ENCODE peak calls at places on chromosomes 7 and 10, in five cellular contexts. One of them, this sample, is unnamed.

GRCh38 chr7:157675427-157675930 is 338.7 kb downstream of the DNAJB6 start:
- DNase-seq in tibial artery: no peak
- DNase-seq in astrocyte: no peak
- DNase-seq in iris pigment epithelial cell: no peak
- DNase-seq in AML-193: no peak
- DNase-seq in this sample: peak

GRCh38 chr7:901388-902154 is 25.2 kb downstream of the GET4 start:
- DNase-seq in tibial artery: peak
- DNase-seq in astrocyte: peak
- DNase-seq in iris pigment epithelial cell: peak
- DNase-seq in AML-193: no peak
- DNase-seq in this sample: no peak

GRCh38 chr10:75358835-75359421 is 42.6 kb downstream of the ZNF503 start:
- DNase-seq in tibial artery: no peak
- DNase-seq in astrocyte: peak
- DNase-seq in iris pigment epithelial cell: peak
- DNase-seq in AML-193: no peak
- DNase-seq in this sample: no peak

GRCh38 chr7:130951303-130951975 is 217.4 kb upstream of the KLF14 start:
- DNase-seq in tibial artery: no peak
- DNase-seq in astrocyte: no peak
- DNase-seq in iris pigment epithelial cell: no peak
- DNase-seq in AML-193: no peak
- DNase-seq in this sample: no peak

GRCh38 chr7:35424869-35425495 is 171.1 kb upstream of the TBX20 start:
- DNase-seq in tibial artery: peak
- DNase-seq in astrocyte: peak
- DNase-seq in iris pigment epithelial cell: peak
- DNase-seq in AML-193: peak
- DNase-seq in this sample: no peak

GRCh38 chr7:4173615-4174014 is 508.5 kb upstream of the FOXK1 start:
- DNase-seq in tibial artery: no peak
- DNase-seq in astrocyte: no peak
- DNase-seq in iris pigment epithelial cell: no peak
- DNase-seq in AML-193: no peak
- DNase-seq in this sample: no peak

GRCh38 chr7:129466796-129467195 is 32.6 kb downstream of the STRIP2 start:
- DNase-seq in tibial artery: no peak
- DNase-seq in astrocyte: no peak
- DNase-seq in iris pigment epithelial cell: no peak
- DNase-seq in AML-193: no peak
- DNase-seq in this sample: no peak

GRCh38 chr7:137634356-137634755 is 212.4 kb downstream of the DGKI start:
- DNase-seq in tibial artery: no peak
- DNase-seq in astrocyte: no peak
- DNase-seq in iris pigment epithelial cell: no peak
- DNase-seq in AML-193: no peak
- DNase-seq in this sample: no peak

GRCh38 chr10:133420028-133420427 is 4.4 kb downstream of the SPRN start:
- DNase-seq in tibial artery: no peak
- DNase-seq in astrocyte: no peak
- DNase-seq in iris pigment epithelial cell: no peak
- DNase-seq in AML-193: no peak
- DNase-seq in this sample: no peak

GRCh38 chr7:138001529-138002095 is at the start of gene CREB3L2:
- DNase-seq in tibial artery: peak
- DNase-seq in astrocyte: peak
- DNase-seq in iris pigment epithelial cell: peak
- DNase-seq in AML-193: peak
- DNase-seq in this sample: peak

GRCh38 chr7:80348221-80348620 is 163.6 kb downstream of the GNAT3 start:
- DNase-seq in tibial artery: no peak
- DNase-seq in astrocyte: no peak
- DNase-seq in iris pigment epithelial cell: no peak
- DNase-seq in AML-193: no peak
- DNase-seq in this sample: no peak

GRCh38 chr10:121648493-121648892 is 50.2 kb upstream of the FGFR2 start:
- DNase-seq in tibial artery: no peak
- DNase-seq in astrocyte: no peak
- DNase-seq in iris pigment epithelial cell: no peak
- DNase-seq in AML-193: no peak
- DNase-seq in this sample: peak

GRCh38 chr7:71613316-71613715 is 481.4 kb downstream of the GALNT17 start:
- DNase-seq in tibial artery: no peak
- DNase-seq in astrocyte: peak
- DNase-seq in iris pigment epithelial cell: no peak
- DNase-seq in AML-193: no peak
- DNase-seq in this sample: no peak

GRCh38 chr10:29621161-29621560 is 13.6 kb downstream of the SVIL start:
- DNase-seq in tibial artery: peak
- DNase-seq in astrocyte: no peak
- DNase-seq in iris pigment epithelial cell: peak
- DNase-seq in AML-193: no peak
- DNase-seq in this sample: no peak

GRCh38 chr7:118429141-118429540 is 204.6 kb downstream of the ANKRD7 start:
- DNase-seq in tibial artery: no peak
- DNase-seq in astrocyte: peak
- DNase-seq in iris pigment epithelial cell: no peak
- DNase-seq in AML-193: no peak
- DNase-seq in this sample: no peak

GRCh38 chr10:29826221-29826620 is 191.4 kb upstream of the SVIL start:
- DNase-seq in tibial artery: no peak
- DNase-seq in astrocyte: no peak
- DNase-seq in iris pigment epithelial cell: no peak
- DNase-seq in AML-193: no peak
- DNase-seq in this sample: no peak

GRCh38 chr10:100518761-100519241 is 860 bp downstream of the SEC31B start:
- DNase-seq in tibial artery: peak
- DNase-seq in astrocyte: peak
- DNase-seq in iris pigment epithelial cell: peak
- DNase-seq in AML-193: peak
- DNase-seq in this sample: no peak

This sample was measured in mesenteric fat pad.